ENCODE peak calls at places on chromosome 2, in five cellular contexts. One of them, this sample, is unnamed.

GRCh38 chr2:2550856-2551255 is 219.8 kb upstream of the MYT1L start:
- DNase-seq in thoracic aorta: no peak
- DNase-seq in neural crest cell: no peak
- DNase-seq in T47D: no peak
- DNase-seq in hypothalamus: no peak
- DNase-seq in this sample: no peak

GRCh38 chr2:130385709-130386108 is 29.9 kb downstream of the PTPN18 start:
- DNase-seq in hypothalamus: no peak
- DNase-seq in thoracic aorta: no peak
- DNase-seq in T47D: no peak
- DNase-seq in neural crest cell: no peak
- DNase-seq in this sample: no peak

GRCh38 chr2:23843051-23843976 is 83.6 kb downstream of the ATAD2B start:
- DNase-seq in thoracic aorta: no peak
- DNase-seq in neural crest cell: no peak
- DNase-seq in hypothalamus: no peak
- DNase-seq in T47D: no peak
- DNase-seq in this sample: no peak

GRCh38 chr2:191789791-191790190 is 57.1 kb downstream of the CAVIN2 start:
- DNase-seq in hypothalamus: no peak
- DNase-seq in neural crest cell: no peak
- DNase-seq in thoracic aorta: no peak
- DNase-seq in T47D: no peak
- DNase-seq in this sample: no peak

GRCh38 chr2:43429366-43429765 is 166.5 kb downstream of the THADA start:
- DNase-seq in hypothalamus: no peak
- DNase-seq in thoracic aorta: no peak
- DNase-seq in T47D: no peak
- DNase-seq in neural crest cell: no peak
- DNase-seq in this sample: no peak

GRCh38 chr2:151032741-151033152 is 228.9 kb downstream of the RBM43 start:
- DNase-seq in neural crest cell: no peak
- DNase-seq in T47D: no peak
- DNase-seq in thoracic aorta: no peak
- DNase-seq in hypothalamus: no peak
- DNase-seq in this sample: peak

GRCh38 chr2:233013027-233013461 is at the start of gene NGEF:
- DNase-seq in hypothalamus: no peak
- DNase-seq in T47D: no peak
- DNase-seq in neural crest cell: no peak
- DNase-seq in thoracic aorta: no peak
- DNase-seq in this sample: no peak

GRCh38 chr2:80303825-80304521 is 579 bp downstream of the LRRTM1 start:
- DNase-seq in thoracic aorta: no peak
- DNase-seq in T47D: no peak
- DNase-seq in neural crest cell: peak
- DNase-seq in hypothalamus: no peak
- DNase-seq in this sample: peak

GRCh38 chr2:65626831-65627230 is 194.4 kb upstream of the SPRED2 start:
- DNase-seq in hypothalamus: no peak
- DNase-seq in thoracic aorta: no peak
- DNase-seq in neural crest cell: no peak
- DNase-seq in T47D: no peak
- DNase-seq in this sample: no peak

GRCh38 chr2:62144689-62145477 is 51.0 kb upstream of the B3GNT2 start:
- DNase-seq in T47D: no peak
- DNase-seq in hypothalamus: no peak
- DNase-seq in thoracic aorta: no peak
- DNase-seq in neural crest cell: no peak
- DNase-seq in this sample: no peak

GRCh38 chr2:120625865-120626560 is 109.7 kb upstream of the GLI2 start:
- DNase-seq in hypothalamus: no peak
- DNase-seq in T47D: peak
- DNase-seq in neural crest cell: no peak
- DNase-seq in thoracic aorta: peak
- DNase-seq in this sample: no peak

This sample was measured in NCI-H82.